ENCODE peak calls at places on chromosomes 11 and 22, in six cellular contexts. R is K562, N is GM12891, F is HepG2, B is GM12878, I is H1. D is an unnamed sample.

GRCh38 chr22:44057411-44057987 is 33.4 kb downstream of the PARVB start:
- DNase-seq in R (no peak), N (no peak), F (no peak), B (no peak), I (no peak), D (no peak)

GRCh38 chr11:128720522-128720985 is 26.7 kb downstream of the FLI1 start:
- DNase-seq in R (no peak), N (no peak), F (no peak), B (no peak), I (no peak), D (no peak)

GRCh38 chr22:41040483-41040882 is 51.9 kb upstream of the EP300 start:
- DNase-seq in R (no peak), N (no peak), F (no peak), B (no peak), I (no peak), D (no peak)

GRCh38 chr11:111851636-111852035 is 19.7 kb downstream of the ALG9 start:
- DNase-seq in R (no peak), N (no peak), F (peak), B (no peak), I (no peak), D (no peak)

GRCh38 chr11:102343789-102344188 is 3.2 kb upstream of the BIRC2 start:
- DNase-seq in R (no peak), N (no peak), F (no peak), B (no peak), I (no peak), D (no peak)

GRCh38 chr11:44992181-44992582 is 41.5 kb upstream of the TP53I11 start:
- DNase-seq in R (no peak), N (no peak), F (no peak), B (no peak), I (no peak), D (no peak)

GRCh38 chr11:61682093-61682732 is 2.0 kb downstream of the DAGLA start:
- DNase-seq in R (no peak), N (no peak), F (peak), B (no peak), I (no peak), D (no peak)

GRCh38 chr11:103993502-103993901 is 42.9 kb upstream of the DDI1 start:
- DNase-seq in R (no peak), N (no peak), F (no peak), B (no peak), I (no peak), D (no peak)

GRCh38 chr11:103842795-103843194 is 193.6 kb upstream of the DDI1 start:
- DNase-seq in R (no peak), N (no peak), F (no peak), B (no peak), I (no peak), D (no peak)

GRCh38 chr11:61910473-61911123 is 6.8 kb downstream of the RAB3IL1 start:
- DNase-seq in R (no peak), N (no peak), F (no peak), B (no peak), I (no peak), D (no peak)

GRCh38 chr11:72982286-72982685 is 159.8 kb downstream of the FCHSD2 start:
- DNase-seq in R (no peak), N (no peak), F (no peak), B (no peak), I (no peak), D (no peak)

GRCh38 chr11:120759046-120759445 is 247.5 kb downstream of the GRIK4 start:
- DNase-seq in R (no peak), N (no peak), F (no peak), B (no peak), I (no peak), D (no peak)

GRCh38 chr11:118002010-118002540 is 15.9 kb downstream of the IL10RA start:
- DNase-seq in R (peak), N (no peak), F (no peak), B (no peak), I (no peak), D (no peak)

GRCh38 chr11:112321521-112322172 is 61.0 kb upstream of the PLET1 start:
- DNase-seq in R (no peak), N (no peak), F (peak), B (peak), I (peak), D (no peak)

GRCh38 chr11:106156290-106156937 is 79.0 kb downstream of the AASDHPPT start:
- DNase-seq in R (peak), N (no peak), F (peak), B (peak), I (no peak), D (no peak)

GRCh38 chr11:65204646-65205601 is 23.2 kb downstream of the CAPN1 start:
- DNase-seq in R (peak), N (peak), F (peak), B (no peak), I (no peak), D (peak)

GRCh38 chr22:19874307-19875060 is 19.8 kb upstream of the GNB1L start:
- DNase-seq in R (no peak), N (peak), F (no peak), B (no peak), I (no peak), D (peak)

GRCh38 chr11:111301004-111301839 is 2.9 kb downstream of the POU2AF3 start:
- DNase-seq in R (no peak), N (no peak), F (no peak), B (no peak), I (no peak), D (no peak)

GRCh38 chr11:62413060-62413696 is 5.7 kb upstream of the SCGB1A1 start:
- DNase-seq in R (no peak), N (no peak), F (no peak), B (no peak), I (no peak), D (no peak)

GRCh38 chr11:99176430-99176829 is 155.7 kb downstream of the CNTN5 start:
- DNase-seq in R (no peak), N (no peak), F (no peak), B (no peak), I (no peak), D (no peak)

GRCh38 chr22:24578355-24579241 is 14.3 kb downstream of the LRRC75B start:
- DNase-seq in R (no peak), N (no peak), F (peak), B (no peak), I (no peak), D (no peak)

GRCh38 chr22:24230911-24231656 is 13.8 kb downstream of the GGT5 start:
- DNase-seq in R (peak), N (peak), F (no peak), B (no peak), I (peak), D (peak)

GRCh38 chr11:86805873-86806310 is 5.5 kb downstream of the PRSS23 start:
- DNase-seq in R (no peak), N (no peak), F (no peak), B (peak), I (no peak), D (no peak)

GRCh38 chr11:100469835-100470234 is 217.3 kb upstream of the ARHGAP42 start:
- DNase-seq in R (no peak), N (no peak), F (no peak), B (no peak), I (no peak), D (no peak)

GRCh38 chr11:70343631-70344030 is 54.7 kb upstream of the CTTN start:
- DNase-seq in R (no peak), N (no peak), F (no peak), B (no peak), I (no peak), D (no peak)

GRCh38 chr11:57426439-57426753 is 525 bp downstream of the SLC43A3 start:
- DNase-seq in R (no peak), N (no peak), F (no peak), B (no peak), I (no peak), D (no peak)

GRCh38 chr11:35013514-35014191 is 97.2 kb downstream of the PDHX start:
- DNase-seq in R (no peak), N (no peak), F (no peak), B (no peak), I (no peak), D (no peak)

GRCh38 chr11:69670158-69670845 is 4.9 kb downstream of the LTO1 start:
- DNase-seq in R (peak), N (peak), F (peak), B (no peak), I (no peak), D (peak)

GRCh38 chr11:12376259-12376971 is 956 bp upstream of the PARVA start:
- DNase-seq in R (no peak), N (no peak), F (no peak), B (no peak), I (no peak), D (no peak)
- TF ChIP-seq TAF1 in R (no peak), N (no peak), F (no peak), B (no peak), I (no peak), D (no peak)

GRCh38 chr11:1761857-1762536 is 1.7 kb downstream of the CTSD start:
- DNase-seq in R (no peak), N (no peak), F (no peak), B (no peak), I (no peak), D (no peak)

GRCh38 chr11:1763336-1763795 is 361 bp downstream of the CTSD start:
- DNase-seq in R (peak), N (no peak), F (no peak), B (no peak), I (no peak), D (peak)

GRCh38 chr11:1765871-1766718 is 2.4 kb upstream of the CTSD start:
- DNase-seq in R (no peak), N (no peak), F (no peak), B (no peak), I (no peak), D (no peak)

GRCh38 chr11:1762537-1763302 is 1.0 kb downstream of the CTSD start:
- DNase-seq in R (peak), N (no peak), F (peak), B (no peak), I (no peak), D (peak)

GRCh38 chr11:1763796-1764661 is at the start of gene CTSD:
- DNase-seq in R (peak), N (peak), F (peak), B (no peak), I (no peak), D (peak)
- TF ChIP-seq POLR2AphosphoS5 in R (no peak), N (no peak), F (peak), B (no peak), I (peak), D (no peak)

DNA sequence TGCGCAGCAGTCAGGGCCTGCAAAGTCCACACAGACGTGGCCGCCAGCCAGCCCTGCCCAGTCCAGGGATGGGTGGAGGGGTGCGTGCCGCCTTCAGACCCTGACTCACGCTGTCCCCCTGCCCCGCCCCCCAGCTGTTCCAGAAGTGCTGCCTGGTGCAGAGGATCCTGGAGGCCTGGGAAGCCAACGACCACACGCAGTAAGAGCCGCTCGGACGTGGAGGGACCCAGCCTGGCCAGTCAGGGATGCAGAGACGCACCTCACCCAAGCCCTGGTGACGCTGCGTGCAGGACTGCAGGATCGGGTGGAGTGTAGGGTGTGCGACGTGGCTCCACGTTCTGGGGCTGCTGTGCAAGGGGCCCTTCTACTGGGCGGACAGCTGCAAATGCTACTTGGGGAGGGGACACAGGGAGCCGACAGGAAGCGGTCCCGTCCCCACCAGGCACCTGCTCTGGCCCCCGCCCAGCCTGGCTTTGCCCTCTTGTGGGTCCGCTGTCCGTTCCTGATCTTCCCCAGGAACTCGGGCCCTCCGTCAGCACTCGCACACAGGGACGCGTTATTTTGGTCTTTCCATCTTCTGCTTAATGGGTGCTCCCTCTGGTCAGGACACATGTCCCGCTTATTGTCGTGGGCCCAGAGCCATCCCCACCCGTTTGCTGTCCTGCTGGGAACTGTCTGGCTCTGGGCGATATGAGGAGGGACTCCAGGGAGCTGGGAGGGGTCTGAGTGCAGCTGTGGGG is 42.5 kb downstream of the SBF1 start:
- DNase-seq in R (no peak), N (no peak), F (no peak), B (no peak), I (no peak), D (no peak)
- TF ChIP-seq POLR2A in R (no peak), N (no peak), F (no peak), B (no peak), I (no peak), D (no peak)

GRCh38 chr11:6482431-6482830 is 1.1 kb downstream of the TIMM10B start:
- DNase-seq in R (no peak), N (no peak), F (no peak), B (no peak), I (no peak), D (no peak)

GRCh38 chr11:6481012-6481923 is at the start of the genes ARFIP2 and TIMM10B:
- DNase-seq in R (peak), N (peak), F (peak), B (peak), I (peak), D (peak)

GRCh38 chr11:6480299-6480914 is 724 bp downstream of the ARFIP2 start:
- DNase-seq in R (no peak), N (no peak), F (no peak), B (no peak), I (no peak), D (no peak)

GRCh38 chr11:6483015-6483414 is 1.7 kb downstream of the TIMM10B start:
- DNase-seq in R (no peak), N (no peak), F (no peak), B (no peak), I (no peak), D (no peak)

GRCh38 chr11:6481924-6482275 is 599 bp downstream of the TIMM10B start:
- DNase-seq in R (no peak), N (no peak), F (no peak), B (no peak), I (no peak), D (no peak)
- TF ChIP-seq TAF1 in R (no peak), N (no peak), F (no peak), B (no peak), I (no peak), D (no peak)

DNA sequence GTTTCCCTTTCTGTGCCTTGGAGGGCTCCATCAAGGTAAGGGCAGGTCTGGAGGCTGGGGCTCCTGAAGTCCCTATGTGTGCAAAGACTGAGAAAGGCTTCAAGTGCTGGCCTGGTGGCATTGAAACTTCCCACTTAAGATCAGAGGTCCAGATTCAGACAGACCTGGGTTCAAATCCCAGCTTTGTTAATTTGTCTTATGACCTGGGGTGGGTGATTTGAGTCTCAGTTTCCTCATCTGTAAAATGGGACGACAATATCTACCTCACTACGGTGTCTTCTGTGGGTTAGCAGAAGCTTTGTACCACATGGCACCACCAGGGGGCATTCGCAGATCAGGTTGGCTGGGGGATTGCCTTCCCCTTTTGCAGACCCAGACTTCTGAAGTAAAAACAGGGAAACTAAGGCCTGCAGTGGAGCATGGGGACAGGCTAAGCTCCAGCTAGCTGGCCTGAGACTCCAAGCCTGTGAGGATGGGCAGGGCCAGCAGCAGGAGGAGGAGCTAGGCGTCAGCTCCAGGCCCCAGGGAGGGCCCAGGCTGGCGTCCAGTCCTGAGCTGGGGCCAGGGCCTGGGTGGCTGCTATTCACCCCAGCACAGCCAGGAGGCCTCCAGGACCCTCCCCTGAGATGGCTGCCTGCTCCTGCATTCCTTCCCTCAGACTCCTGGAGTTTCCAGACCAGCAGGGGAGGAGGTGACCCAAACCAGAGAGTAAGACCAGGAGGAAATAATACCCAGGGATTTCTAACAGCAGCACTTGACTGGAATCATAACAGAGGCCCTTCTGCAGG is 1.5 kb downstream of the CASTOR1 start:
- DNase-seq in R (peak), N (peak), F (peak), B (no peak), I (peak), D (peak)
- TF ChIP-seq POLR2AphosphoS5 in R (no peak), N (no peak), F (no peak), B (no peak), I (no peak), D (no peak)

GRCh38 chr11:68146704-68147474 is 25.7 kb upstream of the CHKA start:
- DNase-seq in R (peak), N (no peak), F (peak), B (no peak), I (no peak), D (no peak)
- TF ChIP-seq POLR2A in R (peak), N (no peak), F (peak), B (no peak), I (no peak), D (no peak)

GRCh38 chr11:80831374-80831773 is 1390.5 kb upstream of the TENM4 start:
- DNase-seq in R (no peak), N (no peak), F (no peak), B (no peak), I (no peak), D (no peak)
- TF ChIP-seq TAF1 in R (no peak), N (no peak), F (no peak), B (no peak), I (no peak), D (no peak)

DNA sequence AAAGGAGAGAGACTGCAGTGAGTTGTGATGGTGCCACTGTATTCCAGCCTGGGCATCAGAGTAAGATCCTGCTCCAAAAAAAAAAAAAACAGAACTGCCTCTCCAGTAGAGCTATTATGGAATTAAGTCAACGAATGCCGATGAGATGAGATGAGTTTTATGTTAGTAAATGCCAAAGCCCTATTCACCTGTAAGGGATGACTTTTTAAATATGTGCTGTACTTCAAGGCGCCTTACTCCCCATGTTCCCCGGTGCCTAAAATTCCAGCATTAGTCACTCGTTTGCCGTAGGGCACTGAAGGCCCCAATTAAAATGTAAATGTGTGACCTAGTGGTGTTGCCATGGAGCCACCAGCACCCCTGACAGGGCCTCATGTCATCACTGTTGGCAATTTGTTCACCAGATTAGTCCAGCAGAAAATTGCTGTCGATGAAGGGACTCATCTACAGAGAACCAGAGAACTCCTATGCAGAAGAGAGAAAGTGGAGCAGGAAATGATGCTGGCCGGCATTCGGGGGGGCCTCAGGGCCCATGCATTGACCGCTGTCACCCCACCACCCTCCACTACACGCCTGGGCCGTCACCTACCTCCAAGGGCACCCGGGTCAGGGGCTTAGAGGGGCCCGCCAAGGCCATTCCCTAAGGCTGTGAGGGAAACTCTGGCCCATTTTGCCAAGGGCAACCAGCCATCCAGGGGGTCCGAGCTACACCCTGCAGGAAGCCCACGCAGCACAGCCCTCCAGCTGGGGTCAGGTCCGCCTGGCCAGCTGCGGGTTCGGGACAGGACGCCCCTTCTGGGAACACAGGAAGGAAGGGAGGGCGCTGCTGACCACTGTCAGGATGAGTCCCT is 17.8 kb downstream of the LIF start:
- DNase-seq in R (no peak), N (no peak), F (no peak), B (no peak), I (no peak), D (no peak)
- TF ChIP-seq POLR2AphosphoS5 in R (no peak), N (no peak), F (no peak), B (no peak), I (no peak), D (no peak)